ENCODE peak calls at places on chromosomes 5 and 9, in four cellular contexts. E, B, K and S are unnamed samples.

GRCh38 chr5:1088031-1088430 is 23.8 kb downstream of the SLC12A7 start:
- DNase-seq in E (no peak), B (no peak), K (no peak), S (no peak)

GRCh38 chr5:181221792-181222629 is 1.1 kb upstream of the TRIM41 start:
- DNase-seq in E (peak; percentile 87), B (peak; percentile 96), K (no peak), S (no peak)

GRCh38 chr5:111129938-111130337 is 37.8 kb downstream of the WDR36 start:
- DNase-seq in E (no peak), B (no peak), K (no peak), S (no peak)

GRCh38 chr9:78292716-78293497 is 4.0 kb upstream of the PSAT1 start:
- DNase-seq in E (no peak), B (no peak), K (no peak), S (no peak)

GRCh38 chr9:126154182-126154827 is 172.3 kb upstream of the MVB12B start:
- DNase-seq in E (no peak), B (no peak), K (no peak), S (no peak)

GRCh38 chr5:144958002-144958401 is 787.3 kb downstream of the KCTD16 start:
- DNase-seq in E (no peak), B (no peak), K (no peak), S (no peak)

GRCh38 chr9:110252509-110253139 is 3.7 kb downstream of the TXN start:
- DNase-seq in E (no peak), B (no peak), K (no peak), S (no peak)

GRCh38 chr5:130335116-130335515 is 430.9 kb downstream of the CHSY3 start:
- DNase-seq in E (no peak), B (no peak), K (no peak), S (no peak)

GRCh38 chr5:380701-381309 is 59.3 kb downstream of the AHRR start:
- DNase-seq in E (no peak), B (no peak), K (no peak), S (no peak)

GRCh38 chr5:155616779-155617392 is 603.3 kb downstream of the KIF4B start:
- DNase-seq in E (peak; percentile 14), B (peak; percentile 13), K (peak; percentile 2), S (no peak)

GRCh38 chr9:124695280-124695890 is 75.7 kb downstream of the NR6A1 start:
- DNase-seq in E (no peak), B (no peak), K (no peak), S (no peak)

GRCh38 chr5:50967388-50968039 is 301.1 kb downstream of the PARP8 start:
- DNase-seq in E (peak; percentile 42), B (peak; percentile 34), K (no peak), S (no peak)

GRCh38 chr9:87141124-87141523 is 193.8 kb upstream of the GAS1 start:
- DNase-seq in E (no peak), B (no peak), K (peak; percentile 52), S (no peak)